ENCODE peak calls at places on chromosome 6, in four cellular contexts. A is K562, O is GM12878, F is NB4. H is an unnamed sample.

GRCh38 chr6:134138226-134138975 is 86.0 kb upstream of the SLC2A12 start:
- DNase-seq in A (no peak), O (no peak), F (no peak), H (no peak)

GRCh38 chr6:148455225-148455624 is 112.6 kb downstream of the SASH1 start:
- DNase-seq in A (no peak), O (no peak), F (no peak), H (no peak)

GRCh38 chr6:123681957-123682462 is 45.3 kb upstream of the TRDN start:
- DNase-seq in A (no peak), O (no peak), F (no peak), H (no peak)

GRCh38 chr6:137746264-137746663 is 120.8 kb upstream of the TNFAIP3 start:
- DNase-seq in A (no peak), O (no peak), F (no peak), H (no peak)

GRCh38 chr6:71012871-71013456 is 56.1 kb upstream of the B3GAT2 start:
- DNase-seq in A (peak), O (peak), F (peak), H (peak)

GRCh38 chr6:39080246-39080875 is 31.8 kb downstream of the GLP1R start:
- DNase-seq in A (no peak), O (no peak), F (no peak), H (no peak)

GRCh38 chr6:163945813-163946212 is 531.3 kb downstream of the QKI start:
- DNase-seq in A (no peak), O (no peak), F (no peak), H (no peak)

GRCh38 chr6:76876922-76877553 is 586.3 kb downstream of the HTR1B start:
- DNase-seq in A (no peak), O (no peak), F (peak), H (no peak)

GRCh38 chr6:154995241-154996162 is at the start of gene TIAM2:
- DNase-seq in A (no peak), O (no peak), F (no peak), H (peak)
- TF ChIP-seq MYC in A (no peak), O (no peak), F (no peak), H (no peak)

GRCh38 chr6:99611148-99611547 is 4.5 kb downstream of the PRDM13 start:
- DNase-seq in A (peak), O (peak), F (peak), H (no peak)
- TF ChIP-seq MYC in A (no peak), O (no peak), F (no peak), H (no peak)

DNA sequence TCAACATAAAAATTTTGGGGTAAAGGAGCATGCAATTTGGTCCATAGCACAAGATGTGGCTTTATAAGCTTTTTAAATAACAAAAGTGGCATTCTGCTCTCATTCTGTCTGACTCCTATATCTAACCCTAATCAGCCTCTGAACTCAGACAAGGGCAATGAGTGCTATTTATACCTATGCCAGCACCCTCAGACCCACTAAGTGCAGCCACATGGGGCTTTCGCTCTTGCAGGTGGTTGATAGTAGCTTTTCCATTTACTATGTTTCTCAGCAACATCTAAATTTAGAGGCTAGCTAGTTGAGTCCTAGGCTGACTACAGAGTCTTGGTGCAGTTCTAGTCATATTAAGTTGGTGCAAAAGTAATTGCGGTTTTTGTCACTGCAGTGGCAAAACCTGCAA is 217.1 kb upstream of the THBS2 start:
- DNase-seq in A (no peak), O (no peak), F (no peak), H (no peak)
- TF ChIP-seq MYC in A (no peak), O (no peak), F (no peak), H (no peak)

GRCh38 chr6:7914991-7915789 is 4.6 kb upstream of the TXNDC5 start:
- DNase-seq in A (no peak), O (no peak), F (peak), H (no peak)

GRCh38 chr6:7916959-7917358 is 6.4 kb upstream of the TXNDC5 start:
- DNase-seq in A (no peak), O (peak), F (no peak), H (no peak)

GRCh38 chr6:7912736-7913517 is 2.3 kb upstream of the TXNDC5 start:
- DNase-seq in A (peak), O (no peak), F (no peak), H (no peak)

GRCh38 chr6:7912024-7912423 is 1.4 kb upstream of the TXNDC5 start:
- DNase-seq in A (no peak), O (no peak), F (no peak), H (no peak)

DNA sequence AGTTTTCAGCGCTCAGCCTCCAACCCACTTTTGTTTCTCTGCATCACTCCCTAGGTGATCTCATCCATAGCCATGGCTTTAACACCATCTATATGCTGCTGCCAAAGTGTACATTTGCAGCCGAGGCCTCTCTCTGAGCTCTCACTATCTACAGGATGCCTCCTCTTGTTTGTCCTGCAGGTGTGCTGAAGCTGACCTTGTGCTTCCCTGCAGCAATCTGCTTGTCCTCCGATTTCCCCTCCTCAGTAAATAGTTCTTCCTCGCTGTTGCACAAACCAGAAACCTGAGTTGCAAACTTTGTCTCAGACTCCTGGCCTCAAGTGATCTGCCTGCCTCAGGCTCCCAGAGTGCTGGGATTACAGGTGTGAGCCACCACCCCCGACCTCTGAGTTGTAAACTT is 3.7 kb upstream of the TXNDC5 start:
- DNase-seq in A (no peak), O (no peak), F (no peak), H (no peak)
- TF ChIP-seq MYC in A (no peak), O (no peak), F (no peak), H (no peak)

DNA sequence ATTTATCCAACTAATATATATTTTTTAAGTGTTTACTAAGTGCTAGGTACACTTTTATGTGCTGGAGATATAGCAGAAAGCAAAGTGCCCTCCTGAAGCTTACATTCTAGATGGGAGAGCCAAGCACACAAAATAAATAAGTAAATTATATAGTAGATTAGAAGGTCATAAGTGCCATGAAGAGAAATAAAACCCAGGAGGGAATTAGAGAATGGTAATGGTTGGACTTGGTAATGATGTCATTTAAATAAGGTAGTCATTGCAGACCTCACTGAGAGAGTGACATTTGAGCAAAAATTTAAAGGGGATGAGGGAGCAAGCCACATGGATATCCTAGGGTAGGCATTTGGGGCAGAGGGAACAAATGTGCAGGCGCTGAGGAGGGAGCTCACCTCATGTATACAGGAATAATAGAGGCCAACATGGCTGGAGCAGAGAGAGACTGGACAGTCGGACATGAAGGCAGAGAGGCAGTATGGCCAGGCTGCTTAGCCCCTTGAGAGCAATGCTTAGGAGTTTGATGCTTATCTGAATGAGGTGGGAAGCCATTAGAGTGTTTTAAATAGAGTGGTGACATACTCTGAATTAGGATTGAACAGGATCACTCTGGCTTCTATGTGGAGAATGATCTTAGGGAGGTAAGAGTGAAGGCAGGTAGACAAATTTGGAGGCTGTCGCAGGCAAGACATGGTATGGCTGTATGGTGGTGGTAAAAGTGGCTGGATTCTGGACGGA is 14.1 kb downstream of the DSE start:
- DNase-seq in A (no peak), O (no peak), F (no peak), H (no peak)
- TF ChIP-seq MYC in A (no peak), O (no peak), F (no peak), H (no peak)

H was measured in A549.